ENCODE peak calls at places on chromosomes 16 and 17, in eight cellular contexts. E is bronchial epithelial cell, K is hippocampal formation, P is ELR, G is AG09319, M is mesothelial cell of epicardium, W is cardiac fibroblast, O is NCI-H1417. C is an unnamed sample.

GRCh38 chr17:1769826-1770477 is 8.1 kb downstream of the SERPINF1 start:
- DNase-seq in G (no peak), K (no peak), P (no peak), E (peak; percentile 99), O (peak; percentile 87), W (no peak), M (no peak), C (no peak)

GRCh38 chr16:77374384-77374783 is 60.5 kb downstream of the ADAMTS18 start:
- DNase-seq in K (no peak), E (peak; percentile 57), P (no peak), M (no peak), G (no peak), O (peak; percentile 80), W (no peak), C (no peak)

GRCh38 chr17:78719630-78720298 is 62.3 kb downstream of the CYTH1 start:
- DNase-seq in K (no peak), M (no peak), W (no peak), G (no peak), O (no peak), E (no peak), P (no peak), C (no peak)

GRCh38 chr17:41407226-41407625 is 9.8 kb upstream of the KRT31 start:
- DNase-seq in P (no peak), W (no peak), E (no peak), G (no peak), M (no peak), K (no peak), O (no peak), C (no peak)

GRCh38 chr16:70665113-70665694 is 18.8 kb downstream of the IL34 start:
- DNase-seq in E (no peak), G (no peak), W (no peak), P (no peak), K (no peak), M (no peak), O (no peak), C (no peak)

GRCh38 chr16:85536411-85537330 is 76.5 kb upstream of the GSE1 start:
- DNase-seq in K (no peak), P (no peak), G (no peak), O (peak; percentile 8), M (no peak), W (no peak), E (no peak), C (no peak)

GRCh38 chr16:14416184-14416583 is 213.9 kb downstream of the PARN start:
- DNase-seq in E (no peak), M (no peak), W (no peak), O (no peak), G (no peak), K (no peak), P (no peak), C (no peak)

GRCh38 chr16:86510465-86511261 is at the start of gene FOXF1:
- DNase-seq in O (no peak), K (no peak), G (no peak), W (peak; percentile 41), E (no peak), M (no peak), P (peak; percentile 79), C (no peak)

GRCh38 chr17:13921841-13922776 is 147.2 kb upstream of the COX10 start:
- DNase-seq in G (no peak), W (no peak), P (no peak), K (no peak), O (no peak), E (no peak), M (no peak), C (no peak)

GRCh38 chr16:4176794-4177438 is 60.7 kb upstream of the ADCY9 start:
- DNase-seq in M (no peak), O (peak; percentile 6), K (no peak), E (peak; percentile 67), G (no peak), W (peak; percentile 22), P (peak; percentile 74), C (peak; percentile 45)

GRCh38 chr17:38466346-38467315 is 38.4 kb downstream of the ARHGAP23 start:
- DNase-seq in K (no peak), P (no peak), W (no peak), E (no peak), M (no peak), O (no peak), G (no peak), C (no peak)

GRCh38 chr16:64094170-64094960 is 1027.5 kb downstream of the CDH11 start:
- DNase-seq in W (peak; percentile 5), M (no peak), E (no peak), P (no peak), O (no peak), G (no peak), K (no peak), C (no peak)

GRCh38 chr17:850828-851759 is 68.9 kb downstream of the MRM3 start:
- DNase-seq in P (peak; percentile 53), K (no peak), M (no peak), W (peak; percentile 49), O (no peak), E (peak; percentile 41), G (no peak), C (no peak)

GRCh38 chr16:54585094-54585493 is 298.5 kb upstream of the IRX3 start:
- DNase-seq in E (no peak), M (no peak), K (no peak), O (no peak), G (no peak), W (no peak), P (no peak), C (no peak)

GRCh38 chr17:67546578-67547527 is 169.8 kb downstream of the PITPNC1 start:
- DNase-seq in G (no peak), W (peak; percentile 86), P (no peak), K (peak; percentile 26), O (no peak), E (no peak), M (no peak), C (no peak)

GRCh38 chr16:67431077-67431804 is at the start of gene HSD11B2:
- DNase-seq in M (peak; percentile 47), K (peak; percentile 38), P (peak; percentile 63), W (peak; percentile 52), O (peak; percentile 84), E (peak; percentile 44), G (no peak), C (peak; percentile 40)

GRCh38 chr17:12122091-12122490 is 101.4 kb downstream of the MAP2K4 start:
- DNase-seq in K (no peak), O (no peak), G (no peak), E (no peak), P (no peak), W (no peak), M (no peak), C (no peak)

GRCh38 chr17:74497471-74497870 is 31.0 kb downstream of the CD300A start:
- DNase-seq in O (no peak), W (no peak), G (no peak), E (no peak), M (no peak), K (no peak), P (no peak), C (no peak)

C was measured in HCT116.